ENCODE peak calls at places on chromosome X, in four cellular contexts. A, D, K and P are unnamed samples.
A peak's percentile ranks its signal among the peaks of the same experiment; 100 is the strongest.

GRCh38 chrX:19810809-19811208 is 76.6 kb downstream of the SH3KBP1 start:
- DNase-seq in K (peak; percentile 42), D (no peak), A (no peak), P (no peak)

GRCh38 chrX:71169586-71169985 is 24.9 kb downstream of the NLGN3 start:
- DNase-seq in K (no peak), A (no peak), D (no peak), P (no peak)

GRCh38 chrX:39484669-39485068 is 613.1 kb downstream of the BCOR start:
- DNase-seq in D (no peak), A (no peak), K (no peak), P (no peak)

GRCh38 chrX:40933132-40934078 is 151.8 kb upstream of the USP9X start:
- DNase-seq in D (no peak), A (no peak), K (peak; percentile 64), P (no peak)

GRCh38 chrX:18964880-18965279 is 19.0 kb downstream of the PHKA2 start:
- DNase-seq in A (no peak), D (no peak), K (peak; percentile 59), P (no peak)

GRCh38 chrX:139203681-139204575 is 326.6 kb upstream of the F9 start:
- DNase-seq in K (no peak), D (no peak), A (peak; percentile 25), P (peak; percentile 36)

GRCh38 chrX:20029728-20030127 is 38.9 kb upstream of the BCLAF3 start:
- DNase-seq in A (no peak), K (no peak), D (no peak), P (peak; percentile 70)

GRCh38 chrX:14832591-14832990 is 40.3 kb downstream of the FANCB start:
- DNase-seq in A (no peak), D (no peak), K (no peak), P (no peak)

GRCh38 chrX:119503484-119503861 is 35.2 kb downstream of the SLC25A5 start:
- DNase-seq in A (no peak), D (no peak), K (peak; percentile 70), P (peak; percentile 53)

GRCh38 chrX:39755152-39756032 is 342.4 kb downstream of the BCOR start:
- DNase-seq in A (no peak), D (no peak), K (peak; percentile 89), P (peak; percentile 78)

GRCh38 chrX:872090-872489 is 241.5 kb downstream of the SHOX start:
- DNase-seq in K (no peak), D (no peak), A (no peak), P (no peak)

GRCh38 chrX:53287493-53288138 is 6.2 kb upstream of the IQSEC2 start:
- DNase-seq in A (no peak), D (no peak), K (peak; percentile 24), P (peak; percentile 43)

GRCh38 chrX:52852110-52852872 is 15.6 kb downstream of the XAGE3 start:
- DNase-seq in D (no peak), K (peak; percentile 1), A (no peak), P (no peak)

GRCh38 chrX:31271615-31272471 is 200.0 kb upstream of the FTHL17 start:
- DNase-seq in K (no peak), A (no peak), D (no peak), P (no peak)

GRCh38 chrX:124606724-124607123 is 260.4 kb downstream of the SH2D1A start:
- DNase-seq in K (no peak), A (no peak), D (no peak), P (no peak)

GRCh38 chrX:810186-810585 is 179.6 kb downstream of the SHOX start:
- DNase-seq in K (no peak), A (no peak), D (no peak), P (no peak)

GRCh38 chrX:81857192-81857591 is 655.3 kb downstream of the SH3BGRL start:
- DNase-seq in K (no peak), A (no peak), D (no peak), P (no peak)

GRCh38 chrX:68835104-68835442 is 6.3 kb downstream of the EFNB1 start:
- DNase-seq in A (no peak), K (no peak), D (no peak), P (no peak)

GRCh38 chrX:114047558-114047957 is 536.3 kb upstream of the HTR2C start:
- DNase-seq in K (no peak), D (no peak), A (no peak), P (no peak)

GRCh38 chrX:29841750-29842149 is 373.6 kb upstream of the MAGEB2 start:
- DNase-seq in K (peak; percentile 80), D (no peak), A (no peak), P (no peak)

GRCh38 chrX:129982300-129983246 is at the start of gene BCORL1:
- DNase-seq in K (peak; percentile 93), A (peak; percentile 83), D (peak; percentile 83), P (peak; percentile 90)

GRCh38 chrX:144681501-144681900 is 565.8 kb upstream of the SPANXN1 start:
- DNase-seq in K (no peak), A (no peak), D (no peak), P (no peak)

GRCh38 chrX:57933321-57933720 is 23.1 kb upstream of the ZXDA start:
- DNase-seq in D (no peak), A (no peak), K (no peak), P (no peak)

GRCh38 chrX:129494887-129495286 is 28.4 kb downstream of the SMARCA1 start:
- DNase-seq in K (no peak), A (no peak), D (no peak), P (no peak)